ENCODE peak calls at places on chromosomes 2 and 18, in five cellular contexts. T, B, C, S and Y are unnamed samples.

GRCh38 chr2:240586919-240587800 is 626 bp downstream of the CAPN10 start:
- DNase-seq in T (peak; percentile 48), B (peak; percentile 61), C (peak; percentile 85), S (peak; percentile 38), Y (no peak)

GRCh38 chr2:240839152-240840143 is 19.4 kb upstream of the KIF1A start:
- DNase-seq in T (no peak), B (no peak), C (no peak), S (no peak), Y (no peak)

GRCh38 chr2:55420901-55421300 is 1.2 kb upstream of the CCDC88A start:
- DNase-seq in T (no peak), B (peak; percentile 17), C (no peak), S (no peak), Y (no peak)

GRCh38 chr18:50189160-50189559 is 5.8 kb downstream of the MYO5B start:
- DNase-seq in T (no peak), B (no peak), C (no peak), S (no peak), Y (no peak)

GRCh38 chr2:31525876-31526275 is 54.9 kb downstream of the SRD5A2 start:
- DNase-seq in T (no peak), B (no peak), C (no peak), S (no peak), Y (no peak)

GRCh38 chr2:138182913-138183312 is 218.6 kb downstream of the HNMT start:
- DNase-seq in T (no peak), B (peak; percentile 21), C (no peak), S (no peak), Y (no peak)

GRCh38 chr2:174787485-174788205 is 23.4 kb upstream of the CHRNA1 start:
- DNase-seq in T (no peak), B (peak; percentile 99), C (no peak), S (no peak), Y (peak; percentile 95)

GRCh38 chr18:53165770-53166169 is 825.8 kb downstream of the DCC start:
- DNase-seq in T (no peak), B (no peak), C (no peak), S (no peak), Y (no peak)

GRCh38 chr2:55175254-55176093 is 56.6 kb downstream of the CLHC1 start:
- DNase-seq in T (peak; percentile 64), B (peak; percentile 93), C (no peak), S (peak; percentile 48), Y (no peak)

GRCh38 chr2:43224131-43224570 is 2.3 kb downstream of the ZFP36L2 start:
- DNase-seq in T (peak; percentile 80), B (peak; percentile 80), C (peak; percentile 90), S (peak; percentile 67), Y (no peak)

GRCh38 chr2:81242502-81242901 is 938.0 kb upstream of the LRRTM1 start:
- DNase-seq in T (no peak), B (no peak), C (no peak), S (no peak), Y (no peak)

GRCh38 chr2:234858134-234858533 is 93.7 kb upstream of the SH3BP4 start:
- DNase-seq in T (no peak), B (no peak), C (no peak), S (no peak), Y (no peak)

GRCh38 chr2:233867993-233868532 is at the start of gene MSL3B:
- DNase-seq in T (peak; percentile 68), B (peak; percentile 79), C (peak; percentile 86), S (peak; percentile 51), Y (no peak)

GRCh38 chr2:119545754-119546445 is 1.7 kb downstream of the CFAP221 start:
- DNase-seq in T (no peak), B (peak; percentile 2), C (no peak), S (no peak), Y (no peak)

GRCh38 chr2:95015261-95015918 is 10.1 kb upstream of the MAL start:
- DNase-seq in T (no peak), B (peak; percentile 16), C (no peak), S (no peak), Y (no peak)

GRCh38 chr2:56813490-56813889 is 629.7 kb downstream of the CCDC85A start:
- DNase-seq in T (no peak), B (no peak), C (no peak), S (no peak), Y (no peak)

GRCh38 chr2:96113367-96113677 is 3.0 kb downstream of the ADRA2B start:
- DNase-seq in T (no peak), B (no peak), C (peak; percentile 53), S (no peak), Y (no peak)

GRCh38 chr2:67416136-67416535 is 19.0 kb downstream of the ETAA1 start:
- DNase-seq in T (no peak), B (no peak), C (no peak), S (no peak), Y (no peak)

GRCh38 chr2:53768233-53768542 is 584 bp downstream of the CHAC2 start:
- DNase-seq in T (no peak), B (no peak), C (peak; percentile 83), S (no peak), Y (no peak)

GRCh38 chr2:122300758-122301157 is 545.3 kb downstream of the TSN start:
- DNase-seq in T (no peak), B (no peak), C (no peak), S (peak; percentile 6), Y (no peak)

GRCh38 chr2:8729939-8730338 is 48.1 kb downstream of the ID2 start:
- DNase-seq in T (no peak), B (no peak), C (no peak), S (no peak), Y (no peak)

GRCh38 chr2:84894758-84895520 is 10.5 kb upstream of the TMSB10 start:
- DNase-seq in T (peak; percentile 54), B (peak; percentile 64), C (no peak), S (peak; percentile 31), Y (no peak)

GRCh38 chr2:129233751-129234406 is 745.6 kb upstream of the RAB6C start:
- DNase-seq in T (no peak), B (peak; percentile 8), C (no peak), S (peak; percentile 42), Y (no peak)

GRCh38 chr2:182893666-182894065 is 27.2 kb upstream of the FRZB start:
- DNase-seq in T (no peak), B (no peak), C (no peak), S (no peak), Y (no peak)

GRCh38 chr2:84378960-84379359 is 80.1 kb downstream of the SUCLG1 start:
- DNase-seq in T (no peak), B (no peak), C (no peak), S (no peak), Y (no peak)

GRCh38 chr2:91442246-91442905 is 2750.9 kb downstream of the RPIA start:
- DNase-seq in T (peak; percentile 11), B (peak; percentile 34), C (peak; percentile 86), S (peak; percentile 2), Y (no peak)

GRCh38 chr18:36066731-36067117 is 635 bp downstream of the RPRD1A start:
- DNase-seq in T (no peak), B (peak; percentile 33), C (no peak), S (no peak), Y (no peak)

GRCh38 chr2:4628931-4629565 is 925.7 kb downstream of the DCDC2C start:
- DNase-seq in T (no peak), B (no peak), C (no peak), S (no peak), Y (no peak)

GRCh38 chr2:153986488-153987229 is 114.9 kb downstream of the GALNT13 start:
- DNase-seq in T (no peak), B (peak; percentile 27), C (no peak), S (peak; percentile 60), Y (no peak)

GRCh38 chr2:238558456-238559099 is 131.9 kb downstream of the ASB1 start:
- DNase-seq in T (no peak), B (no peak), C (peak; percentile 74), S (no peak), Y (no peak)

GRCh38 chr2:42194428-42194827 is 25.3 kb downstream of the EML4 start:
- DNase-seq in T (no peak), B (no peak), C (no peak), S (no peak), Y (no peak)
- H3K4me1 ChIP-seq in T (peaks cover 91% of the 10 kb centered on the region), B (peaks cover 29% of the 10 kb centered on the region), C (peaks cover 61% of the 10 kb centered on the region), S (no peaks in the 10 kb centered on the region), Y (peaks cover 1% of the 10 kb centered on the region)

DNA sequence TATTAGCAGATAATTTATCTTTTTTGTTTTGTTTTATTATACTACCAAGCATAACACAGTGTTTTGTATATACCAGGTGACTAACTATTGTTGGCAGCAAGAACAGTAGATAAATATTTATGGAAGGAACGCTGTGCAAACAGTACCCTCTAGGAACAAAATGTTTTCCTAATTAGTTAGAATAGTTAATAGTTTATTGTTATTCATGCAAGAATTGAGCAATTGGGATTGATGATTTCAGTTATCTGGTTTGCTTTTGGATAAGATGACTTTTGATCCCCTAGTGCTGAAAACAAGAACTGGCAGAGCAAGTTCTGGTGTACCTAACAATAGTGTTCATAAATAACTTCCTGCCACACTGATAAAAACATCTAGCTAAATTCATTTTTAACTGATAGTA is 323.3 kb downstream of the TGIF1 start:
- DNase-seq in T (no peak), B (peak; percentile 2), C (no peak), S (no peak), Y (no peak)
- H3K27me3 ChIP-seq in T (peaks cover 20% of the 10 kb centered on the region), B (no peaks in the 10 kb centered on the region), C (no peaks in the 10 kb centered on the region), S (no peaks in the 10 kb centered on the region), Y (no peaks in the 10 kb centered on the region)

DNA sequence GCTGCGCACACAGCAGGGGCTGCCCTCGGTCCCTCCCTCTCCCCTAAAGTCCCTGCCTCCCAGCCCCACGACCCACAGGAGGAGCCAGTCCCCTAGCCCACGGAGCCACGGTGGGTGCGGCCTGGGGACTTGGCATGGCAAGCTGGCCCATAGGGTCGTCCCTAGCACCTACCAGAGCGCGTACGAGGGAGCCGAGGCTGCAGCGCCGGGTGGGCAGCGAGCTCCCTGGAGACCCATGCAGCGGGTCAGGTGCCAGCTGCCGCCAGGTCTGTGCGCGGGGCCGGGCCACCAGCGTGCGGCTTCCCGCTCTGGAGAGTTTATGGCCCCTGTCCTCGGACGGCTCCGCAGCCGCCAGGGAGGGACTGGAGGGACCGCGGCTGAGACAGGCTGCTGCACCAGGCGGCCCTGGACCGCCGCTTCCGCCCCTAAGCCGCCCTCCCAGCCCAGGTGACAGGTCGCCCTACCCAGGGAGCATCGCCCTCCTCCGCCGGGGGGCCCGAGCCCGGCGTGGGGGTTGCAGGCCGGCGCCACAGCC is 273.6 kb downstream of the CCDC74A start:
- DNase-seq in T (no peak), B (no peak), C (peak; percentile 81), S (no peak), Y (no peak)
- H3K4me3 ChIP-seq in T (no peak overlapping the region), B (no peak overlapping the region), C (no peak overlapping the region), S (no peak overlapping the region), Y (no peak overlapping the region)

GRCh38 chr2:168589236-168589635 is 133.2 kb downstream of the CERS6 start:
- DNase-seq in T (no peak), B (no peak), C (no peak), S (no peak), Y (no peak)
- H3K4me1 ChIP-seq in T (no peaks in the 10 kb centered on the region), B (peaks cover 6% of the 10 kb centered on the region), C (no peaks in the 10 kb centered on the region), S (peaks cover 12% of the 10 kb centered on the region), Y (peaks cover 8% of the 10 kb centered on the region)